ENCODE peak calls at places on chromosomes 2 and 18, in ten cellular contexts. One of them, this sample, is unnamed.

GRCh38 chr2:240510513-240511210 is 47.1 kb downstream of the ANKMY1 start:
- DNase-seq in mammary epithelial cell: no peak
- DNase-seq in astrocyte of the spinal cord: no peak
- DNase-seq in adrenal gland: no peak
- DNase-seq in astrocyte: no peak
- DNase-seq in AG09319: no peak
- DNase-seq in activated CD8-positive, alpha-beta T cell treated with anti-CD3 and anti-CD28 coated beads for 36 hours: no peak
- DNase-seq in HCT116: no peak
- DNase-seq in Calu3: no peak
- DNase-seq in CD4-positive, alpha-beta T cell: no peak
- DNase-seq in this sample: no peak

GRCh38 chr2:44955593-44956449 is 14.3 kb downstream of the SIX3 start:
- DNase-seq in activated CD8-positive, alpha-beta T cell treated with anti-CD3 and anti-CD28 coated beads for 36 hours: peak
- DNase-seq in CD4-positive, alpha-beta T cell: peak
- DNase-seq in mammary epithelial cell: peak
- DNase-seq in astrocyte: no peak
- DNase-seq in AG09319: no peak
- DNase-seq in HCT116: peak
- DNase-seq in Calu3: peak
- DNase-seq in adrenal gland: peak
- DNase-seq in astrocyte of the spinal cord: peak
- DNase-seq in this sample: peak

GRCh38 chr2:197158591-197159550 is 151.7 kb downstream of the ANKRD44 start:
- DNase-seq in HCT116: no peak
- DNase-seq in Calu3: peak
- DNase-seq in mammary epithelial cell: no peak
- DNase-seq in adrenal gland: no peak
- DNase-seq in CD4-positive, alpha-beta T cell: no peak
- DNase-seq in astrocyte: no peak
- DNase-seq in activated CD8-positive, alpha-beta T cell treated with anti-CD3 and anti-CD28 coated beads for 36 hours: no peak
- DNase-seq in astrocyte of the spinal cord: peak
- DNase-seq in AG09319: no peak
- DNase-seq in this sample: no peak

GRCh38 chr2:33069894-33070651 is 123.3 kb downstream of the LTBP1 start:
- DNase-seq in astrocyte: peak
- DNase-seq in activated CD8-positive, alpha-beta T cell treated with anti-CD3 and anti-CD28 coated beads for 36 hours: peak
- DNase-seq in astrocyte of the spinal cord: peak
- DNase-seq in AG09319: peak
- DNase-seq in adrenal gland: peak
- DNase-seq in Calu3: peak
- DNase-seq in CD4-positive, alpha-beta T cell: no peak
- DNase-seq in mammary epithelial cell: peak
- DNase-seq in HCT116: peak
- DNase-seq in this sample: peak

GRCh38 chr18:6741290-6741689 is 11.8 kb downstream of the ARHGAP28 start:
- DNase-seq in astrocyte: peak
- DNase-seq in CD4-positive, alpha-beta T cell: no peak
- DNase-seq in adrenal gland: peak
- DNase-seq in Calu3: no peak
- DNase-seq in activated CD8-positive, alpha-beta T cell treated with anti-CD3 and anti-CD28 coated beads for 36 hours: no peak
- DNase-seq in AG09319: peak
- DNase-seq in mammary epithelial cell: peak
- DNase-seq in astrocyte of the spinal cord: peak
- DNase-seq in HCT116: no peak
- DNase-seq in this sample: no peak

GRCh38 chr18:23864620-23865019 is 149.9 kb upstream of the TTC39C start:
- DNase-seq in astrocyte: no peak
- DNase-seq in mammary epithelial cell: no peak
- DNase-seq in CD4-positive, alpha-beta T cell: no peak
- DNase-seq in AG09319: no peak
- DNase-seq in astrocyte of the spinal cord: no peak
- DNase-seq in adrenal gland: no peak
- DNase-seq in Calu3: no peak
- DNase-seq in activated CD8-positive, alpha-beta T cell treated with anti-CD3 and anti-CD28 coated beads for 36 hours: peak
- DNase-seq in HCT116: no peak
- DNase-seq in this sample: no peak

GRCh38 chr2:151189125-151189524 is 72.5 kb downstream of the RBM43 start:
- DNase-seq in adrenal gland: no peak
- DNase-seq in AG09319: no peak
- DNase-seq in astrocyte: no peak
- DNase-seq in astrocyte of the spinal cord: no peak
- DNase-seq in CD4-positive, alpha-beta T cell: no peak
- DNase-seq in Calu3: no peak
- DNase-seq in HCT116: no peak
- DNase-seq in activated CD8-positive, alpha-beta T cell treated with anti-CD3 and anti-CD28 coated beads for 36 hours: peak
- DNase-seq in mammary epithelial cell: no peak
- DNase-seq in this sample: no peak

GRCh38 chr2:58606799-58607198 is 365.7 kb upstream of the FANCL start:
- DNase-seq in AG09319: no peak
- DNase-seq in activated CD8-positive, alpha-beta T cell treated with anti-CD3 and anti-CD28 coated beads for 36 hours: no peak
- DNase-seq in CD4-positive, alpha-beta T cell: no peak
- DNase-seq in astrocyte of the spinal cord: no peak
- DNase-seq in astrocyte: no peak
- DNase-seq in mammary epithelial cell: no peak
- DNase-seq in adrenal gland: no peak
- DNase-seq in HCT116: no peak
- DNase-seq in Calu3: no peak
- DNase-seq in this sample: no peak

GRCh38 chr2:144012304-144012703 is 507.6 kb downstream of the ZEB2 start:
- DNase-seq in astrocyte: no peak
- DNase-seq in CD4-positive, alpha-beta T cell: no peak
- DNase-seq in activated CD8-positive, alpha-beta T cell treated with anti-CD3 and anti-CD28 coated beads for 36 hours: no peak
- DNase-seq in AG09319: no peak
- DNase-seq in astrocyte of the spinal cord: no peak
- DNase-seq in adrenal gland: no peak
- DNase-seq in HCT116: no peak
- DNase-seq in mammary epithelial cell: peak
- DNase-seq in Calu3: no peak
- DNase-seq in this sample: no peak

GRCh38 chr2:132547089-132547687 is 122.8 kb downstream of the LYPD1 start:
- DNase-seq in astrocyte: peak
- DNase-seq in Calu3: peak
- DNase-seq in activated CD8-positive, alpha-beta T cell treated with anti-CD3 and anti-CD28 coated beads for 36 hours: peak
- DNase-seq in mammary epithelial cell: peak
- DNase-seq in HCT116: peak
- DNase-seq in AG09319: peak
- DNase-seq in astrocyte of the spinal cord: peak
- DNase-seq in CD4-positive, alpha-beta T cell: no peak
- DNase-seq in adrenal gland: peak
- DNase-seq in this sample: peak

GRCh38 chr18:47409519-47409918 is 158.1 kb upstream of the SKOR2 start:
- DNase-seq in astrocyte: no peak
- DNase-seq in Calu3: no peak
- DNase-seq in mammary epithelial cell: no peak
- DNase-seq in HCT116: no peak
- DNase-seq in activated CD8-positive, alpha-beta T cell treated with anti-CD3 and anti-CD28 coated beads for 36 hours: no peak
- DNase-seq in CD4-positive, alpha-beta T cell: no peak
- DNase-seq in astrocyte of the spinal cord: no peak
- DNase-seq in adrenal gland: no peak
- DNase-seq in AG09319: no peak
- DNase-seq in this sample: no peak
- TF ChIP-seq CTCF in astrocyte: no peak
- TF ChIP-seq CTCF in Calu3: no peak
- TF ChIP-seq CTCF in mammary epithelial cell: no peak
- TF ChIP-seq CTCF in HCT116: no peak
- TF ChIP-seq CTCF in activated CD8-positive, alpha-beta T cell treated with anti-CD3 and anti-CD28 coated beads for 36 hours: no peak
- TF ChIP-seq CTCF in CD4-positive, alpha-beta T cell: no peak
- TF ChIP-seq CTCF in astrocyte of the spinal cord: no peak
- TF ChIP-seq CTCF in adrenal gland: no peak
- TF ChIP-seq CTCF in AG09319: no peak
- TF ChIP-seq CTCF in this sample: no peak

GRCh38 chr18:56726906-56727305 is 75.7 kb downstream of the WDR7 start:
- DNase-seq in activated CD8-positive, alpha-beta T cell treated with anti-CD3 and anti-CD28 coated beads for 36 hours: no peak
- DNase-seq in astrocyte of the spinal cord: no peak
- DNase-seq in CD4-positive, alpha-beta T cell: no peak
- DNase-seq in Calu3: no peak
- DNase-seq in mammary epithelial cell: no peak
- DNase-seq in AG09319: no peak
- DNase-seq in astrocyte: no peak
- DNase-seq in HCT116: no peak
- DNase-seq in adrenal gland: no peak
- DNase-seq in this sample: no peak

GRCh38 chr18:56723706-56724105 is 72.5 kb downstream of the WDR7 start:
- DNase-seq in AG09319: no peak
- DNase-seq in activated CD8-positive, alpha-beta T cell treated with anti-CD3 and anti-CD28 coated beads for 36 hours: no peak
- DNase-seq in astrocyte: no peak
- DNase-seq in CD4-positive, alpha-beta T cell: no peak
- DNase-seq in adrenal gland: no peak
- DNase-seq in HCT116: no peak
- DNase-seq in astrocyte of the spinal cord: no peak
- DNase-seq in mammary epithelial cell: no peak
- DNase-seq in Calu3: no peak
- DNase-seq in this sample: no peak

GRCh38 chr18:56727399-56727798 is 76.2 kb downstream of the WDR7 start:
- DNase-seq in astrocyte: no peak
- DNase-seq in CD4-positive, alpha-beta T cell: no peak
- DNase-seq in HCT116: no peak
- DNase-seq in AG09319: no peak
- DNase-seq in activated CD8-positive, alpha-beta T cell treated with anti-CD3 and anti-CD28 coated beads for 36 hours: peak
- DNase-seq in mammary epithelial cell: peak
- DNase-seq in astrocyte of the spinal cord: no peak
- DNase-seq in adrenal gland: no peak
- DNase-seq in Calu3: no peak
- DNase-seq in this sample: no peak

GRCh38 chr18:56728741-56729140 is 77.6 kb downstream of the WDR7 start:
- DNase-seq in astrocyte of the spinal cord: no peak
- DNase-seq in CD4-positive, alpha-beta T cell: no peak
- DNase-seq in AG09319: no peak
- DNase-seq in activated CD8-positive, alpha-beta T cell treated with anti-CD3 and anti-CD28 coated beads for 36 hours: no peak
- DNase-seq in Calu3: no peak
- DNase-seq in adrenal gland: no peak
- DNase-seq in mammary epithelial cell: no peak
- DNase-seq in astrocyte: no peak
- DNase-seq in HCT116: no peak
- DNase-seq in this sample: no peak
- TF ChIP-seq CTCF in astrocyte of the spinal cord: no peak
- TF ChIP-seq CTCF in CD4-positive, alpha-beta T cell: no peak
- TF ChIP-seq CTCF in AG09319: no peak
- TF ChIP-seq CTCF in activated CD8-positive, alpha-beta T cell treated with anti-CD3 and anti-CD28 coated beads for 36 hours: no peak
- TF ChIP-seq CTCF in Calu3: no peak
- TF ChIP-seq CTCF in adrenal gland: no peak
- TF ChIP-seq CTCF in mammary epithelial cell: no peak
- TF ChIP-seq CTCF in astrocyte: no peak
- TF ChIP-seq CTCF in HCT116: no peak
- TF ChIP-seq CTCF in this sample: no peak

DNA sequence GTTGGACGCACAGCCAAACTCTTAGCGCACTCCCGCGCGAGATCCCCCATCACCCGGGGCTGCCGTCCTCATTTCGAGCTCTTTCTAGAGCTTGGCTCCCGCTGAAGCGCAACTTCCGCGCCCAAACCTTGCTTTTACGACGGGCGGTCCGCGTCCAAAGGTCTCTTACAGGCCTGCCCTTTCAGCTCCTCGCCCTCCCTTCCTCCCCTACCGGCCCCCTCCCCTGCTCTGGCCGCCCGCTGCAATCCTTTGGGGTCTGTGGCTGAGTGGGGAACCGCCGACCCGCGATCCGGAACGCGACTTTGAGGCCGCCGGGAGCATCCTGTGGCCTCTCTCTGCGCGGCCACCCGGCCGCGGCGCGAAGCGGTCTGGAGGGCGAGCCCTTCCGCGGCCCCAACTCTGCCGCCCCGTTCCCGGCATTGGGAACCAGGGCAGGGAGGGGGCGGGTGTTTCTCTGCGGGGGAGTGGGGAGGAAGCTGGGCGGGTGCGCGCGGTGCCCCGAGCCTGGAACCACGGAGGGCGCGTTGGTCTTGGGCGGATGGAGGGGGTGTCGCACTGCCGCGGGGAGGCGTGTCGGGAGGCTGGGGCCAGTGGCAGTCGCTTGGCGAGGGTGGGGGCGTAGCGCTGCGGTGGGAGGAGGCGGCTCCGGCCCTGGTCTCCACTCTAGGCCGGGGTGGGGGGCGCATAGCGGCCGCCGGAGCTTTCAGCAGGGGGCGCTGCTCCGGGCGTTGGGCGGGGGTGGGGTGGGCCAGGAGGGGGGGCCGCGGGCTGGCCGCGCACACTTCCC is at the start of gene GDF7:
- DNase-seq in mammary epithelial cell: no peak
- DNase-seq in HCT116: no peak
- DNase-seq in activated CD8-positive, alpha-beta T cell treated with anti-CD3 and anti-CD28 coated beads for 36 hours: peak
- DNase-seq in adrenal gland: no peak
- DNase-seq in AG09319: no peak
- DNase-seq in CD4-positive, alpha-beta T cell: no peak
- DNase-seq in Calu3: no peak
- DNase-seq in astrocyte: no peak
- DNase-seq in astrocyte of the spinal cord: no peak
- DNase-seq in this sample: no peak
- TF ChIP-seq CTCF in mammary epithelial cell: no peak
- TF ChIP-seq CTCF in HCT116: no peak
- TF ChIP-seq CTCF in activated CD8-positive, alpha-beta T cell treated with anti-CD3 and anti-CD28 coated beads for 36 hours: no peak
- TF ChIP-seq CTCF in adrenal gland: no peak
- TF ChIP-seq CTCF in AG09319: peak
- TF ChIP-seq CTCF in CD4-positive, alpha-beta T cell: no peak
- TF ChIP-seq CTCF in Calu3: peak
- TF ChIP-seq CTCF in astrocyte: no peak
- TF ChIP-seq CTCF in astrocyte of the spinal cord: peak
- TF ChIP-seq CTCF in this sample: no peak

GRCh38 chr2:172095146-172095904 is 7.4 kb downstream of the DLX2 start:
- DNase-seq in astrocyte: peak
- DNase-seq in activated CD8-positive, alpha-beta T cell treated with anti-CD3 and anti-CD28 coated beads for 36 hours: peak
- DNase-seq in HCT116: no peak
- DNase-seq in AG09319: peak
- DNase-seq in mammary epithelial cell: peak
- DNase-seq in Calu3: peak
- DNase-seq in adrenal gland: no peak
- DNase-seq in astrocyte of the spinal cord: peak
- DNase-seq in CD4-positive, alpha-beta T cell: peak
- DNase-seq in this sample: peak

GRCh38 chr2:172096661-172097547 is 5.8 kb downstream of the DLX2 start:
- DNase-seq in CD4-positive, alpha-beta T cell: no peak
- DNase-seq in AG09319: peak
- DNase-seq in HCT116: no peak
- DNase-seq in activated CD8-positive, alpha-beta T cell treated with anti-CD3 and anti-CD28 coated beads for 36 hours: peak
- DNase-seq in mammary epithelial cell: peak
- DNase-seq in adrenal gland: no peak
- DNase-seq in astrocyte of the spinal cord: no peak
- DNase-seq in Calu3: no peak
- DNase-seq in astrocyte: peak
- DNase-seq in this sample: no peak

GRCh38 chr2:172094319-172095145 is 8.2 kb downstream of the DLX2 start:
- DNase-seq in activated CD8-positive, alpha-beta T cell treated with anti-CD3 and anti-CD28 coated beads for 36 hours: no peak
- DNase-seq in Calu3: no peak
- DNase-seq in astrocyte of the spinal cord: no peak
- DNase-seq in adrenal gland: no peak
- DNase-seq in AG09319: no peak
- DNase-seq in HCT116: no peak
- DNase-seq in CD4-positive, alpha-beta T cell: no peak
- DNase-seq in mammary epithelial cell: no peak
- DNase-seq in astrocyte: no peak
- DNase-seq in this sample: no peak

GRCh38 chr2:172097557-172098131 is 5.1 kb downstream of the DLX2 start:
- DNase-seq in mammary epithelial cell: peak
- DNase-seq in astrocyte: no peak
- DNase-seq in HCT116: no peak
- DNase-seq in AG09319: no peak
- DNase-seq in astrocyte of the spinal cord: no peak
- DNase-seq in adrenal gland: no peak
- DNase-seq in activated CD8-positive, alpha-beta T cell treated with anti-CD3 and anti-CD28 coated beads for 36 hours: peak
- DNase-seq in CD4-positive, alpha-beta T cell: no peak
- DNase-seq in Calu3: no peak
- DNase-seq in this sample: no peak

GRCh38 chr2:172095905-172096660 is 6.6 kb downstream of the DLX2 start:
- DNase-seq in CD4-positive, alpha-beta T cell: no peak
- DNase-seq in activated CD8-positive, alpha-beta T cell treated with anti-CD3 and anti-CD28 coated beads for 36 hours: no peak
- DNase-seq in Calu3: no peak
- DNase-seq in astrocyte of the spinal cord: no peak
- DNase-seq in mammary epithelial cell: no peak
- DNase-seq in AG09319: no peak
- DNase-seq in HCT116: no peak
- DNase-seq in adrenal gland: no peak
- DNase-seq in astrocyte: no peak
- DNase-seq in this sample: no peak
- TF ChIP-seq CTCF in CD4-positive, alpha-beta T cell: no peak
- TF ChIP-seq CTCF in activated CD8-positive, alpha-beta T cell treated with anti-CD3 and anti-CD28 coated beads for 36 hours: peak
- TF ChIP-seq CTCF in Calu3: no peak
- TF ChIP-seq CTCF in astrocyte of the spinal cord: peak
- TF ChIP-seq CTCF in mammary epithelial cell: peak
- TF ChIP-seq CTCF in AG09319: peak
- TF ChIP-seq CTCF in HCT116: no peak
- TF ChIP-seq CTCF in adrenal gland: no peak
- TF ChIP-seq CTCF in astrocyte: no peak
- TF ChIP-seq CTCF in this sample: no peak

This sample was measured in prostate gland.